ENCODE peak calls at places on chromosomes 2 and 18, in seven cellular contexts. Y is amniotic stem cell; M is activated CD4-positive, alpha-beta T cell treated with anti-CD3 and anti-CD28 coated beads for 36 hours; C is CD4-positive, alpha-beta T cell; L is effector memory CD4-positive, alpha-beta T cell; I is GM19239; F is HEK293T. S is an unnamed sample.

GRCh38 chr2:25301453-25302352 is 40.0 kb downstream of the DNMT3A start:
- DNase-seq in I (peak), L (peak), M (peak), F (no peak), C (peak), Y (peak), S (no peak)

GRCh38 chr2:218970916-218971315 is 11.4 kb downstream of the CDK5R2 start:
- DNase-seq in I (no peak), C (no peak), M (no peak), L (no peak), Y (no peak), F (no peak), S (no peak)

GRCh38 chr2:72999729-73000725 is 71.5 kb downstream of the SFXN5 start:
- DNase-seq in C (no peak), L (no peak), I (no peak), F (no peak), Y (no peak), M (no peak), S (peak)

GRCh38 chr2:182870227-182870626 is 3.8 kb upstream of the FRZB start:
- DNase-seq in M (peak), Y (no peak), C (no peak), F (peak), L (no peak), I (no peak), S (peak)

GRCh38 chr18:23779696-23780303 is 90.5 kb downstream of the LAMA3 start:
- DNase-seq in L (no peak), C (no peak), F (peak), M (no peak), Y (no peak), I (no peak), S (no peak)

GRCh38 chr2:19244460-19245363 is 113.7 kb downstream of the OSR1 start:
- DNase-seq in Y (no peak), I (no peak), L (no peak), C (no peak), F (no peak), M (no peak), S (no peak)

GRCh38 chr2:55779459-55780421 is 86.1 kb upstream of the PNPT1 start:
- DNase-seq in I (no peak), F (no peak), M (no peak), Y (peak), C (no peak), L (no peak), S (no peak)

GRCh38 chr2:237865623-237866041 is 6.2 kb downstream of the RAMP1 start:
- DNase-seq in I (no peak), Y (no peak), L (no peak), M (no peak), F (peak), C (no peak), S (no peak)

GRCh38 chr2:231398585-231398984 is 3.1 kb downstream of the B3GNT7 start:
- DNase-seq in L (no peak), F (no peak), I (no peak), Y (no peak), C (no peak), M (no peak), S (no peak)

GRCh38 chr2:109612991-109613921 is 510 bp downstream of the SEPTIN10 start:
- DNase-seq in F (peak), I (no peak), C (no peak), M (peak), Y (no peak), L (no peak), S (no peak)

GRCh38 chr2:120398051-120398960 is 52.4 kb downstream of the INHBB start:
- DNase-seq in F (no peak), M (peak), Y (peak), L (no peak), I (no peak), C (no peak), S (no peak)

GRCh38 chr2:47165001-47165555 is 10.0 kb upstream of the STPG4 start:
- DNase-seq in F (no peak), L (no peak), M (no peak), Y (no peak), I (no peak), C (no peak), S (no peak)

GRCh38 chr2:172082944-172083718 is 2.2 kb upstream of the DLX1 start:
- DNase-seq in C (no peak), Y (no peak), L (no peak), F (no peak), M (no peak), I (no peak), S (no peak)

GRCh38 chr2:189783451-189783926 is 650 bp downstream of the ORMDL1 start:
- DNase-seq in F (peak), M (no peak), I (no peak), Y (no peak), C (no peak), L (no peak), S (no peak)

GRCh38 chr2:42084231-42084671 is 36.4 kb downstream of the PKDCC start:
- DNase-seq in L (no peak), Y (no peak), I (no peak), M (no peak), F (no peak), C (no peak), S (no peak)

S was measured in K562.